ENCODE peak calls at places on chromosomes 1 and 21, in six cellular contexts. L is transverse colon, K is sigmoid colon, N is stomach, O is Panc1, A is upper lobe of left lung. R is an unnamed sample.

GRCh38 chr1:247448107-247448778 is 9.7 kb downstream of the OR2B11 start:
- DNase-seq in O (peak), N (peak), K (peak), A (peak), L (peak), R (no peak)

GRCh38 chr1:206035027-206035426 is 11.3 kb upstream of the CTSE start:
- DNase-seq in N (peak), K (no peak), A (no peak), O (no peak), L (peak), R (no peak)

GRCh38 chr21:25639922-25640670 is 1.0 kb downstream of the JAM2 start:
- DNase-seq in O (no peak), N (no peak), L (no peak), K (peak), A (peak), R (no peak)

GRCh38 chr1:86696522-86696921 is 7.9 kb upstream of the SH3GLB1 start:
- DNase-seq in A (no peak), K (no peak), L (no peak), N (no peak), O (no peak), R (no peak)

GRCh38 chr1:2553871-2554620 is 2.1 kb upstream of the TNFRSF14 start:
- DNase-seq in A (peak), K (no peak), L (no peak), N (no peak), O (no peak), R (no peak)

GRCh38 chr1:41343790-41344679 is 17.2 kb upstream of the FOXO6 start:
- DNase-seq in L (no peak), N (no peak), A (no peak), O (no peak), K (no peak), R (no peak)

GRCh38 chr21:44285102-44285501 is 574 bp upstream of the AIRE start:
- DNase-seq in L (no peak), N (no peak), K (no peak), O (no peak), A (no peak), R (no peak)

GRCh38 chr21:29387598-29387997 is 88.9 kb downstream of the BACH1 start:
- DNase-seq in O (no peak), L (no peak), K (no peak), A (no peak), N (no peak), R (no peak)

GRCh38 chr1:33455537-33456301 is 16.7 kb upstream of the ZSCAN20 start:
- DNase-seq in K (no peak), N (peak), A (no peak), O (peak), L (no peak), R (peak)

GRCh38 chr1:54376085-54377039 is 29.8 kb downstream of the SSBP3 start:
- DNase-seq in O (no peak), N (no peak), A (no peak), K (no peak), L (peak), R (no peak)

GRCh38 chr1:210573141-210573540 is 244.4 kb downstream of the HHAT start:
- DNase-seq in N (no peak), O (no peak), K (no peak), L (no peak), A (no peak), R (no peak)

GRCh38 chr21:44987301-44987885 is 47.6 kb downstream of the SLX9 start:
- DNase-seq in N (no peak), A (no peak), K (peak), L (no peak), O (no peak), R (no peak)

GRCh38 chr1:118185083-118185899 is at the start of gene SPAG17:
- DNase-seq in L (peak), O (no peak), A (peak), N (peak), K (no peak), R (peak)

GRCh38 chr1:20499718-20500117 is 8.2 kb downstream of the MUL1 start:
- DNase-seq in N (no peak), K (no peak), A (no peak), L (no peak), O (no peak), R (no peak)

GRCh38 chr1:36753451-36753850 is 270.7 kb upstream of the CSF3R start:
- DNase-seq in N (no peak), A (no peak), K (no peak), O (no peak), L (no peak), R (no peak)

DNA sequence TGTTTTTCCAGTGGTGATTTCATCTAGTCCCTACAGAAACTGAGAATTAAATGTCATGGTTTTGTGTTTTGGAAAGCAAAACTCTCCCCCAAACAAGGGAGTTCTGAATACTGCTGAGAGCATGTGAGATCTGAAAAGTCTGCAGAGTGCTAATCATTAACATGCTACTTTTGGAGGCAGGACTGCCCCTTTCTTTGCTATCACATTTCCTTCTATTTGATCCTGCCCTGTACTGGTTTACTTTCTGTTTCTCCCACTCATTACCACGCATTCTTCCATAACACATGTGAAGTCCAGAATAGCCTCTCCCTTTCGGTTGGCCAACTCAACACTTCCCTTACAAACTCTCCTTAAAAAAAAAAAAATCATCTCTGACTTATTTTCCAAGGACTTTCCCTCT is 63.6 kb downstream of the GADD45A start:
- DNase-seq in N (no peak), K (no peak), O (no peak), L (no peak), A (no peak), R (no peak)
- H3K4me3 ChIP-seq in N (peak), K (no peak), O (no peak), L (peak), A (no peak), R (no peak)

GRCh38 chr1:12454406-12455391 is 163.3 kb downstream of the DHRS3 start:
- DNase-seq in K (peak), L (no peak), A (no peak), N (no peak), O (no peak), R (no peak)
- TF ChIP-seq CTCF in K (no peak), L (no peak), A (no peak), N (no peak), O (no peak), R (no peak)

GRCh38 chr1:84121360-84121759 is 22.7 kb upstream of the PRKACB start:
- DNase-seq in L (no peak), K (no peak), A (no peak), O (no peak), N (no peak), R (no peak)
- TF ChIP-seq POLR2AphosphoS5 in L (no peak), K (no peak), A (no peak), O (no peak), N (no peak), R (no peak)

DNA sequence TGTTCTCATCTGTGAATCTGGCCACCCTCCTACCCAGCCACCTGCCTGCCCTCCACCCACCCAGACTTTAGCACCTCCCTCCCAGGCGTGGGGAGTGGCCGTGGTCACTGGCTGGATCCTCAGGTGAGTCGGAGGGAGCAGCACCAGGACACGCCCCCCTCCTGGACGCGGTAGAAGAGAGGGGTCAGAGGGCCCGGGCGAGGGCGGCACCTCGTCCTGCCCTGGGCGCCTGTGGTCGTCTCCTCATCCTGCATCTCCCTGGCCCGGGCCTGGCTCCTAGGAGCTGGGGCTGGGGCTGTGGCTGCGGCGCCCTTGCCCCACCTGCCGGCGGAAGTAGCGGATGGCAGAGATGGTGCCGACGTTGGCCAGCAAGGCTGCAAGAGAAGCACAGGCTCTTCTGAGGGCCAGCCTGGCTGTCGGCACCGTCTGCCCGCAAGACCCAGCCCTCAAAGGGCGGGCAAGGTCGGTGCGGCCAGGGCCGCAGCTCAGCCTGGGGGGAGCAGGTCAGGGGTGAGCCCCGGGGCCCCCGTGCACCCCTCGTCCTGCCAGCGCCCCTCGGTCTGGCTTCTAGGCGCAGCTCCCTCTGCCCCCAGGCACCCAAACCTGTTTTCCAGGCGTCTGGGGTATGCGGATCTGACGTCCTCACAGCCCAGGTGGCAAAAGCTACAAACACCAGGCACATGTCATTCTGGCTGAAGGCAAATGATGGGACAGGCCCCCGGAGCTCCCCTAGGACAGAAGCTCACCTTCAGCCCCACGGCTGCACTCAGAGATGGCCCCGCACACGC is 5.8 kb downstream of the PERM1 start:
- DNase-seq in O (no peak), A (peak), L (peak), N (peak), K (no peak), R (no peak)
- H3K4me3 ChIP-seq in O (peak), A (no peak), L (peak), N (peak), K (peak), R (no peak)

GRCh38 chr1:49225464-49225863 is 448.8 kb upstream of the BEND5 start:
- DNase-seq in O (no peak), K (no peak), L (no peak), N (no peak), A (no peak), R (no peak)
- TF ChIP-seq CTCF in O (no peak), K (no peak), L (no peak), N (no peak), A (no peak), R (no peak)

GRCh38 chr1:151051356-151052009 is 3.9 kb downstream of the C1orf56 start:
- DNase-seq in N (no peak), K (no peak), L (no peak), A (no peak), O (no peak), R (no peak)
- TF ChIP-seq POLR2AphosphoS5 in N (no peak), K (no peak), L (peak), A (no peak), O (peak), R (no peak)

GRCh38 chr1:40162791-40163441 is 1.7 kb downstream of the RLF start:
- DNase-seq in N (no peak), K (no peak), O (no peak), L (no peak), A (no peak), R (no peak)
- H3K4me3 ChIP-seq in N (peak), K (peak), O (peak), L (peak), A (peak), R (peak)

GRCh38 chr1:179447489-179447888 is 81.7 kb downstream of the AXDND1 start:
- DNase-seq in N (no peak), K (no peak), A (no peak), L (no peak), O (no peak), R (no peak)
- TF ChIP-seq CTCF in N (no peak), K (no peak), A (no peak), L (no peak), O (peak), R (no peak)

R was measured in HL-60.